ENCODE peak calls at places on chromosome 3, in nine cellular contexts. W is MM.1S, S is upper lobe of right lung, L is GM23248, A is foreskin fibroblast, B is bronchial epithelial cell, P is kidney epithelial cell, M is SJSA1, V is left ventricle myocardium inferior. O is an unnamed sample.

GRCh38 chr3:58173029-58173669 is 37.6 kb downstream of the DNASE1L3 start:
- DNase-seq in M (no peak), L (no peak), S (no peak), V (no peak), W (no peak), B (no peak), A (no peak), P (no peak), O (no peak)

GRCh38 chr3:37909067-37909911 is 47.6 kb downstream of the CTDSPL start:
- DNase-seq in P (no peak), S (no peak), A (no peak), L (peak), B (no peak), M (no peak), W (no peak), V (no peak), O (no peak)

GRCh38 chr3:60294181-60294580 is 957.1 kb downstream of the FHIT start:
- DNase-seq in L (peak), P (peak), M (no peak), A (no peak), V (no peak), W (no peak), S (no peak), B (peak), O (no peak)

GRCh38 chr3:51360806-51361205 is 24.3 kb upstream of the MANF start:
- DNase-seq in M (no peak), B (no peak), A (no peak), S (no peak), P (no peak), W (no peak), V (no peak), L (no peak), O (no peak)

GRCh38 chr3:150064952-150065351 is 94.3 kb upstream of the PFN2 start:
- DNase-seq in L (no peak), A (no peak), S (no peak), M (no peak), W (no peak), P (no peak), B (no peak), V (no peak), O (no peak)

GRCh38 chr3:107373896-107374295 is 3.3 kb upstream of the CCDC54 start:
- DNase-seq in A (no peak), S (no peak), P (no peak), L (no peak), M (no peak), V (no peak), B (peak), W (no peak), O (no peak)

GRCh38 chr3:27345045-27345444 is 24.1 kb downstream of the NEK10 start:
- DNase-seq in M (no peak), A (no peak), V (no peak), P (no peak), L (no peak), B (no peak), S (no peak), W (no peak), O (no peak)

GRCh38 chr3:46674031-46674592 is 19.4 kb downstream of the ALS2CL start:
- DNase-seq in S (peak), L (no peak), A (no peak), M (no peak), B (no peak), W (no peak), V (peak), P (no peak), O (no peak)

GRCh38 chr3:176328198-176328597 is 869.1 kb downstream of the TBL1XR1 start:
- DNase-seq in L (no peak), M (no peak), P (no peak), S (no peak), V (no peak), A (no peak), W (no peak), B (peak), O (no peak)

GRCh38 chr3:8441969-8442559 is 59.6 kb upstream of the LMCD1 start:
- DNase-seq in W (no peak), B (peak), V (no peak), M (peak), P (no peak), S (no peak), L (peak), A (peak), O (peak)

GRCh38 chr3:56758539-56758981 is 43.2 kb downstream of the ARHGEF3 start:
- DNase-seq in S (no peak), M (no peak), L (peak), A (peak), W (no peak), B (peak), P (peak), V (no peak), O (peak)

GRCh38 chr3:14405886-14406238 is 3.5 kb downstream of the SLC6A6 start:
- DNase-seq in W (no peak), B (no peak), A (no peak), L (no peak), V (no peak), M (no peak), S (no peak), P (no peak), O (no peak)

GRCh38 chr3:8990266-8991215 is 27.3 kb upstream of the RAD18 start:
- DNase-seq in P (no peak), S (no peak), L (no peak), V (no peak), W (no peak), A (peak), B (no peak), M (peak), O (no peak)

GRCh38 chr3:59809750-59810444 is 760.1 kb upstream of the CFAP20DC start:
- DNase-seq in A (no peak), P (no peak), M (peak), V (no peak), L (peak), S (no peak), B (peak), W (no peak), O (peak)

GRCh38 chr3:37852771-37853170 is 8.9 kb upstream of the CTDSPL start:
- DNase-seq in W (no peak), B (no peak), V (no peak), P (no peak), M (no peak), A (no peak), L (no peak), S (no peak), O (no peak)

GRCh38 chr3:151599103-151599672 is 134.5 kb upstream of the AADACL2 start:
- DNase-seq in V (no peak), W (no peak), A (no peak), B (no peak), L (no peak), P (no peak), M (no peak), S (no peak), O (no peak)

GRCh38 chr3:165526367-165526766 is 310.9 kb downstream of the BCHE start:
- DNase-seq in W (no peak), A (no peak), V (no peak), S (no peak), B (no peak), M (no peak), L (no peak), P (no peak), O (peak)

GRCh38 chr3:93867425-93867824 is 106.3 kb downstream of the PROS1 start:
- DNase-seq in A (no peak), S (no peak), M (no peak), L (no peak), V (no peak), W (no peak), B (no peak), P (no peak), O (no peak)

GRCh38 chr3:50392101-50392715 is 32.9 kb upstream of the TMEM115 start:
- DNase-seq in M (no peak), S (no peak), V (peak), L (no peak), B (no peak), W (no peak), A (no peak), P (no peak), O (no peak)

GRCh38 chr3:187667526-187667925 is 2.7 kb downstream of the SST start:
- DNase-seq in M (no peak), S (no peak), P (no peak), A (no peak), W (no peak), V (no peak), L (no peak), B (no peak), O (no peak)

GRCh38 chr3:50405249-50405648 is 45.9 kb upstream of the TMEM115 start:
- DNase-seq in P (no peak), A (no peak), L (peak), S (no peak), B (peak), V (no peak), W (peak), M (no peak), O (peak)

GRCh38 chr3:155286745-155287144 is 6.7 kb downstream of the STRIT1 start:
- DNase-seq in L (peak), W (no peak), P (no peak), A (peak), S (no peak), M (no peak), B (peak), V (no peak), O (no peak)

GRCh38 chr3:55089211-55089610 is 161.4 kb upstream of the LRTM1 start:
- DNase-seq in P (no peak), W (no peak), A (no peak), M (no peak), S (no peak), L (peak), V (no peak), B (no peak), O (no peak)

GRCh38 chr3:142243134-142243533 is 17.7 kb upstream of the GK5 start:
- DNase-seq in B (no peak), M (no peak), L (peak), A (no peak), W (no peak), S (no peak), P (no peak), V (no peak), O (peak)

GRCh38 chr3:49625971-49626640 is 48.0 kb upstream of the APEH start:
- DNase-seq in A (no peak), M (no peak), L (peak), W (no peak), V (no peak), P (no peak), B (no peak), S (no peak), O (no peak)

GRCh38 chr3:141540531-141540930 is 53.7 kb downstream of the RASA2 start:
- DNase-seq in S (no peak), A (no peak), P (no peak), M (no peak), L (no peak), V (no peak), B (no peak), W (no peak), O (no peak)

GRCh38 chr3:133301194-133301593 is 98.7 kb upstream of the BFSP2 start:
- DNase-seq in M (peak), A (peak), P (peak), S (no peak), L (peak), W (no peak), B (peak), V (no peak), O (peak)

GRCh38 chr3:116946376-116946775 is 236.8 kb downstream of the TUSC7 start:
- DNase-seq in L (no peak), B (no peak), S (no peak), A (no peak), W (no peak), P (no peak), V (no peak), M (no peak), O (no peak)

GRCh38 chr3:66224220-66224619 is 3.4 kb downstream of the SLC25A26 start:
- DNase-seq in L (no peak), W (no peak), V (no peak), M (no peak), P (no peak), A (no peak), B (peak), S (no peak), O (no peak)

GRCh38 chr3:165451671-165452070 is 255.5 kb upstream of the SLITRK3 start:
- DNase-seq in A (no peak), M (no peak), P (no peak), L (no peak), V (no peak), W (no peak), S (no peak), B (no peak), O (no peak)

GRCh38 chr3:189824629-189825312 is 193.6 kb downstream of the TP63 start:
- DNase-seq in S (no peak), V (no peak), L (peak), W (no peak), B (peak), A (peak), P (peak), M (peak), O (peak)

GRCh38 chr3:137687181-137687880 is 76.8 kb upstream of the SOX14 start:
- DNase-seq in B (peak), W (no peak), M (no peak), S (no peak), L (no peak), V (no peak), A (no peak), P (no peak), O (no peak)

GRCh38 chr3:101989578-101990200 is 140.4 kb downstream of the NFKBIZ start:
- DNase-seq in V (no peak), B (no peak), W (no peak), M (no peak), A (no peak), P (no peak), L (no peak), S (no peak), O (no peak)

GRCh38 chr3:45225465-45226205 is 452 bp downstream of the TMEM158 start:
- DNase-seq in S (peak), M (peak), A (no peak), P (no peak), V (peak), L (peak), B (no peak), W (peak), O (peak)

GRCh38 chr3:45226206-45226915 is at the start of gene TMEM158:
- DNase-seq in S (peak), V (peak), L (peak), W (peak), M (peak), B (peak), A (peak), P (no peak), O (peak)

GRCh38 chr3:45223889-45224730 is 2.0 kb downstream of the TMEM158 start:
- DNase-seq in W (no peak), B (peak), A (no peak), M (no peak), P (no peak), L (peak), S (no peak), V (no peak), O (no peak)

GRCh38 chr3:45227131-45227819 is 1.2 kb upstream of the TMEM158 start:
- DNase-seq in V (no peak), L (peak), B (no peak), M (no peak), W (no peak), S (no peak), P (no peak), A (no peak), O (no peak)

DNA sequence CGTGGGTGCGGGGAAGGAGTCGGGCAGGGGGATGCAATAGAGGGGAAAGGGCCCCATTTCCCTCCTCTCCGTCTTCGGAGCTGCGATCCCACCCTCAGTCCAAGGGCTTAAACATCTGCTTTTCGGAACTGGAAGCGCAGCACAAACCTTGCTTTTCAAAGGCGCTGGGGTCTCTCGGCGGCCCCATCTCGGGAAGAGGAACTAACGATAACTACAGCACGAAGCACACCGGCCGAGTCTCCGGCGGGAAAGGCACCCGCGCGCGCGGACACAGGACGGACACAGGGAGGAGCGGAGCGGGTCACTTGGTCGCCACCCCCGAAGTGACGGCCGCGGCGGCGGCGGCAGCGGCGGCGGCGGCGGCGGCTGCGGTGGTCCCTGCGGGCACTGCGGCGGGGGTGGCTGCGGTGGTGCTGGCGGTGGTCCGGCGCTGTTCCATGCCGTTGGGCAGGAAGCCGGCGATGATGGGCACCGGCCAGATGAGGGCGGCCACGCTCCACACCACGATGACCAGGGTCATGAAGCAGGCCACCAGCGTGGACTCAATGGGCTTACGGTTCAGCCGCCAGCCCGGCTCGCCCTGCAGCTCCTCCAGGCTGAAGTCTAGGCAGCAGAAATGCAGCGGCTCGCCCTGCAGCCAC is 1.1 kb downstream of the TMEM158 start:
- DNase-seq in B (no peak), P (no peak), L (peak), A (peak), M (peak), W (peak), S (peak), V (peak), O (peak)
- H3K4me3 ChIP-seq in B (peak), P (peak), L (peak), A (peak), M (peak), W (peak), S (peak), V (peak), O (peak)

GRCh38 chr3:23735062-23735461 is 70.7 kb upstream of the UBE2E1 start:
- DNase-seq in A (no peak), S (no peak), L (no peak), P (no peak), V (no peak), W (no peak), B (no peak), M (no peak), O (no peak)

GRCh38 chr3:23738946-23739345 is 66.8 kb upstream of the UBE2E1 start:
- DNase-seq in P (no peak), W (no peak), S (no peak), L (peak), M (no peak), B (peak), A (no peak), V (no peak), O (no peak)

GRCh38 chr3:23739536-23739935 is 66.2 kb upstream of the UBE2E1 start:
- DNase-seq in V (no peak), L (peak), W (no peak), P (peak), B (peak), S (no peak), A (peak), M (peak), O (no peak)

GRCh38 chr3:23734481-23734880 is 71.3 kb upstream of the UBE2E1 start:
- DNase-seq in V (no peak), M (no peak), P (no peak), A (no peak), S (no peak), B (peak), L (no peak), W (no peak), O (no peak)

GRCh38 chr3:23735575-23736326 is 70.0 kb upstream of the UBE2E1 start:
- DNase-seq in W (no peak), P (no peak), S (no peak), M (no peak), B (no peak), L (no peak), A (no peak), V (peak), O (peak)
- H3K4me3 ChIP-seq in W (no peak), P (no peak), S (no peak), M (no peak), B (no peak), L (no peak), A (no peak), V (no peak), O (no peak)

GRCh38 chr3:99927651-99928390 is 110.2 kb downstream of the CMSS1 start:
- DNase-seq in P (no peak), S (no peak), L (no peak), W (no peak), A (no peak), B (no peak), V (no peak), M (peak), O (no peak)
- H3K4me3 ChIP-seq in P (no peak), S (no peak), L (no peak), W (no peak), A (no peak), B (no peak), V (no peak), M (no peak), O (no peak)

GRCh38 chr3:134388748-134389485 is 14.7 kb upstream of the AMOTL2 start:
- DNase-seq in M (no peak), L (no peak), S (no peak), A (no peak), P (no peak), W (no peak), V (no peak), B (no peak), O (no peak)
- H3K4me3 ChIP-seq in M (no peak), L (no peak), S (no peak), A (no peak), P (no peak), W (no peak), V (no peak), B (no peak), O (no peak)

GRCh38 chr3:13071695-13072094 is 1.5 kb downstream of the IQSEC1 start:
- DNase-seq in P (no peak), W (no peak), L (no peak), S (no peak), V (no peak), A (no peak), B (no peak), M (no peak), O (no peak)

GRCh38 chr3:13068269-13069010 is 4.8 kb downstream of the IQSEC1 start:
- DNase-seq in P (no peak), L (no peak), W (no peak), V (no peak), A (no peak), S (no peak), M (no peak), B (no peak), O (no peak)

GRCh38 chr3:13067778-13068177 is 5.5 kb downstream of the IQSEC1 start:
- DNase-seq in B (no peak), L (no peak), W (no peak), M (no peak), S (no peak), P (no peak), A (no peak), V (no peak), O (no peak)

GRCh38 chr3:13070622-13071021 is 2.6 kb downstream of the IQSEC1 start:
- DNase-seq in A (no peak), M (no peak), B (no peak), S (no peak), P (no peak), L (no peak), V (no peak), W (no peak), O (no peak)

GRCh38 chr3:13069495-13069894 is 3.7 kb downstream of the IQSEC1 start:
- DNase-seq in S (no peak), W (peak), P (no peak), M (no peak), L (no peak), A (no peak), V (no peak), B (no peak), O (no peak)
- H3K4me3 ChIP-seq in S (no peak), W (no peak), P (no peak), M (no peak), L (no peak), A (no peak), V (no peak), B (no peak), O (no peak)

DNA sequence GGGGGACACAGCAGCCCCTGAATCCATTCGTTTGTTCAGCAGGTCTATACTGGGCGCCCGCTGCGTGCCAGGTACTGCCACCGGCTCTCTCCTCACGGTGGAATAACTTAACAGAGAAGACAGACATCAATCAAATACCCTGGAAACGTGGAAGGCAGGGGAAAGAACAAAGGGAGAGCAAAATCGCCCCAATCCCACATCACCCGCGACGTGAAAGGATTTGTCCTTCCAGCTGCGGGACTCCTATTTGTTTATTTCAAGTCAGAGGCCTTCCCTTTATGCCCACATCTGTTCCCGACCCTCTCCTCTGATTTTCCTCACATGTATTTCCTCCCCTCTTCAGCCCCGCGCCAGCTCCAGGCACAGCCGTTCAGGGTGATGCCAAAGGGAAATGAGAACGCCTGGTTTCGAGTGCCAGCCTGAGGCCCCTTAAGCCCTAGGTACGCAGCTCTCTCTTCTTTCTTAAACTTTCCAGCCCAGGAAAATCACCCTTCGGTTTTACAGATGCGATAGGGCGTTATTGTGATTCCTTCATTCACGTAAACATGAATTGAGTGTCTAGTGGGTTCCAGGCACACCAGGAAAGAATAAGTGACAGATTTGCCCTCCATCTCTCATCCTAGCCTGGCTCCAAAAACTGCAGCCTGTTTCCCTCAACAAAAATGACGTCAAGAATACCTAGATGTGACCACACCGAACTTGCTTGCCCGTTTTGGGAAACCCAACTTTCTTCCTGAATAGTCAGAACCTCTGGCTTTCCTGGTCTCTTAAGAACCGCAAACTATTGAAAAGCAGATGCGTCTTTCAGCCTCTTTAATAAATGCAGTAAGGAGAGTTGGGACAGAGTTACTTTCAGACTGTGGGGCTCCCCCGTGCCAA is 885 bp upstream of the PROK2 start:
- DNase-seq in B (no peak), L (peak), P (no peak), V (no peak), W (no peak), A (no peak), M (no peak), S (no peak), O (no peak)
- H3K4me3 ChIP-seq in B (no peak), L (peak), P (no peak), V (peak), W (no peak), A (no peak), M (no peak), S (no peak), O (peak)

GRCh38 chr3:184582998-184583344 is 21.4 kb downstream of the EPHB3 start:
- DNase-seq in L (no peak), S (no peak), P (no peak), W (no peak), B (no peak), V (no peak), A (no peak), M (no peak), O (no peak)
- H3K4me3 ChIP-seq in L (peak), S (peak), P (peak), W (no peak), B (peak), V (peak), A (peak), M (peak), O (no peak)

O was measured in A673.